ENCODE peak calls at places on chromosomes 13 and 19, in four cellular contexts. E is CD8-positive, alpha-beta memory T cell; K is body of pancreas; U is upper lobe of left lung. V is an unnamed sample. For H3K4me1, the result is how much of the 10 kb centered on the place peaks cover.

GRCh38 chr13:48108106-48108505 is 13.2 kb upstream of the MED4 start:
- DNase-seq in E (no peak), K (no peak), U (no peak), V (no peak)

GRCh38 chr19:30482956-30483355 is 110.8 kb downstream of the ZNF536 start:
- DNase-seq in E (no peak), K (no peak), U (no peak), V (no peak)

GRCh38 chr19:44748426-44749254 is at the start of gene BCL3:
- DNase-seq in E (peak), K (peak), U (peak), V (peak)

GRCh38 chr13:32581177-32581786 is 5.0 kb upstream of the PDS5B start:
- DNase-seq in E (no peak), K (no peak), U (no peak), V (no peak)

GRCh38 chr19:2461751-2462634 is 5.2 kb upstream of the LMNB2 start:
- DNase-seq in E (no peak), K (peak), U (peak), V (no peak)

GRCh38 chr13:113904411-113904810 is 40.5 kb upstream of the GAS6 start:
- DNase-seq in E (no peak), K (peak), U (no peak), V (peak)

GRCh38 chr19:44846455-44847143 is 502 bp downstream of the NECTIN2 start:
- DNase-seq in E (no peak), K (peak), U (no peak), V (no peak)

GRCh38 chr19:8387688-8388611 is 2.2 kb upstream of the RAB11B start:
- DNase-seq in E (no peak), K (no peak), U (no peak), V (no peak)

GRCh38 chr19:31560021-31560770 is 211.0 kb upstream of the TSHZ3 start:
- DNase-seq in E (no peak), K (no peak), U (no peak), V (no peak)

GRCh38 chr13:79767126-79767525 is 286.2 kb downstream of the NDFIP2 start:
- DNase-seq in E (no peak), K (no peak), U (no peak), V (no peak)

GRCh38 chr19:56660381-56661105 is 11.0 kb downstream of the ZNF835 start:
- DNase-seq in E (no peak), K (no peak), U (peak), V (no peak)

GRCh38 chr19:4589579-4590410 is 30.3 kb upstream of the SEMA6B start:
- DNase-seq in E (no peak), K (no peak), U (no peak), V (no peak)

GRCh38 chr13:51249254-51249653 is 27.1 kb downstream of the FAM124A start:
- DNase-seq in E (no peak), K (no peak), U (no peak), V (no peak)

GRCh38 chr13:102983496-102983895 is 82.7 kb downstream of the SLC10A2 start:
- DNase-seq in E (no peak), K (no peak), U (no peak), V (no peak)

GRCh38 chr19:48147597-48148175 is 22.5 kb downstream of the LIG1 start:
- DNase-seq in E (no peak), K (no peak), U (no peak), V (no peak)

GRCh38 chr13:112990783-112991182 is 21.8 kb downstream of the MCF2L start:
- DNase-seq in E (no peak), K (peak), U (peak), V (peak)

GRCh38 chr19:5293607-5294089 is 47.0 kb downstream of the PTPRS start:
- DNase-seq in E (no peak), K (no peak), U (peak), V (peak)

GRCh38 chr13:41942462-41943094 is 18.3 kb downstream of the VWA8 start:
- DNase-seq in E (no peak), K (no peak), U (no peak), V (no peak)

GRCh38 chr19:13044160-13044853 is 49.0 kb downstream of the NFIX start:
- DNase-seq in E (peak), K (no peak), U (no peak), V (no peak)

GRCh38 chr13:28532226-28533048 is 37.5 kb upstream of the FLT1 start:
- DNase-seq in E (no peak), K (no peak), U (peak), V (no peak)

GRCh38 chr19:28437390-28438346 is 775.3 kb downstream of the UQCRFS1 start:
- DNase-seq in E (no peak), K (no peak), U (no peak), V (no peak)

GRCh38 chr19:4279530-4280422 is 710 bp downstream of the SHD start:
- DNase-seq in E (no peak), K (no peak), U (peak), V (no peak)

GRCh38 chr13:46600943-46601311 is 48.0 kb downstream of the LRCH1 start:
- DNase-seq in E (no peak), K (no peak), U (no peak), V (no peak)

GRCh38 chr13:46604226-46604968 is 51.4 kb downstream of the LRCH1 start:
- DNase-seq in E (no peak), K (no peak), U (no peak), V (no peak)

GRCh38 chr13:46603165-46603603 is 50.2 kb downstream of the LRCH1 start:
- DNase-seq in E (no peak), K (no peak), U (no peak), V (no peak)

GRCh38 chr13:46605089-46605488 is 52.1 kb downstream of the LRCH1 start:
- DNase-seq in E (no peak), K (no peak), U (no peak), V (no peak)

GRCh38 chr13:46602531-46602930 is 49.6 kb downstream of the LRCH1 start:
- DNase-seq in E (no peak), K (no peak), U (no peak), V (no peak)
- H3K4me1 ChIP-seq in E (under half), K (under half), U (half or more), V (under half)

GRCh38 chr19:16148443-16149045 is 5.1 kb downstream of the HSH2D start:
- DNase-seq in E (no peak), K (no peak), U (no peak), V (no peak)
- H3K4me3 ChIP-seq in E (no peak), K (no peak), U (no peak), V (no peak)

DNA sequence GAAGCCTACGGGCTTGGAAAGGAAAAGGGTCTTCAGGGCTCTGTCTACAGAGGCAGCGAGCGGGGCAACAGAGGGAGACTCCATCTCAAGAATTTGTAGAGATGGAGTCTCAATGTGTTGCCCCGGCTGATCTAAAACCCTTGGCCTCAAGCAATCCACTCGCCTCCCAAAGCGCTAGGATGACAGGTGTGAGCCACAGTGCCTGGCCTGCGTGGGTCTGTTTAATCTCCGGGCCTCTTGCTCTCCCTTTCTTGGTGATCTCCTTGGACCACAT is 8.1 kb downstream of the RPS9 start:
- DNase-seq in E (no peak), K (no peak), U (no peak), V (no peak)
- H3K4me1 ChIP-seq in E (half or more), K (half or more), U (half or more), V (under half)

GRCh38 chr13:29902632-29903305 is 52.4 kb upstream of the UBL3 start:
- DNase-seq in E (no peak), K (no peak), U (no peak), V (no peak)
- H3K4me3 ChIP-seq in E (peak), K (no peak), U (no peak), V (peak)